ENCODE peak calls at places on chromosomes 11 and 22, in seven cellular contexts. C is GM23248; X is Karpas-422; W is heart right ventricle; K is CD8-positive, alpha-beta memory T cell; T is tibial nerve; O is endodermal cell. Q is an unnamed sample.

GRCh38 chr22:49777569-49778250 is 50.0 kb downstream of the BRD1 start:
- DNase-seq in X (no peak), T (no peak), C (no peak), O (no peak), K (no peak), W (no peak), Q (no peak)

GRCh38 chr11:27241316-27242122 is 121.5 kb downstream of the CCDC34 start:
- DNase-seq in C (peak), K (no peak), T (no peak), O (no peak), W (no peak), X (no peak), Q (no peak)

GRCh38 chr11:115691030-115691429 is 186.8 kb upstream of the CADM1 start:
- DNase-seq in X (no peak), T (no peak), C (no peak), K (no peak), O (peak), W (no peak), Q (no peak)

GRCh38 chr11:124800226-124800929 is at the start of gene MSANTD2:
- DNase-seq in T (peak), C (peak), X (peak), K (peak), O (peak), W (peak), Q (peak)

GRCh38 chr11:7936615-7937014 is 4.9 kb downstream of the OR10A3 start:
- DNase-seq in O (no peak), W (no peak), C (no peak), T (no peak), K (no peak), X (no peak), Q (no peak)

GRCh38 chr22:30732426-30732825 is 37.8 kb downstream of the OSBP2 start:
- DNase-seq in O (no peak), T (no peak), W (no peak), X (no peak), C (no peak), K (no peak), Q (no peak)

GRCh38 chr22:37233751-37234631 is 10.1 kb downstream of the RAC2 start:
- DNase-seq in W (no peak), C (no peak), X (no peak), O (peak), T (no peak), K (no peak), Q (no peak)

GRCh38 chr11:31798057-31799035 is 12.8 kb downstream of the PAX6 start:
- DNase-seq in T (no peak), W (no peak), C (peak), O (peak), X (peak), K (no peak), Q (no peak)

GRCh38 chr11:78332174-78332866 is 85.3 kb downstream of the GAB2 start:
- DNase-seq in K (no peak), O (no peak), W (no peak), T (no peak), C (peak), X (no peak), Q (no peak)

GRCh38 chr11:86696004-86696403 is 23.6 kb upstream of the ME3 start:
- DNase-seq in C (peak), W (no peak), X (no peak), K (no peak), T (no peak), O (no peak), Q (no peak)

GRCh38 chr11:18705651-18706281 is 7.2 kb downstream of the TMEM86A start:
- DNase-seq in C (peak), W (peak), T (no peak), X (no peak), K (peak), O (no peak), Q (no peak)

GRCh38 chr22:20963201-20964052 is 3.6 kb upstream of the AIFM3 start:
- DNase-seq in X (no peak), C (no peak), K (no peak), T (no peak), O (no peak), W (no peak), Q (no peak)

GRCh38 chr22:29382575-29383328 is 5.6 kb downstream of the AP1B1 start:
- DNase-seq in O (no peak), W (no peak), X (peak), C (no peak), K (no peak), T (no peak), Q (no peak)

GRCh38 chr11:17389205-17389956 is 922 bp upstream of the KCNJ11 start:
- DNase-seq in C (peak), X (peak), K (peak), O (peak), T (no peak), W (peak), Q (no peak)

GRCh38 chr11:62664405-62665074 is 470 bp downstream of the C11orf98 start:
- DNase-seq in C (peak), O (peak), W (no peak), K (peak), X (peak), T (no peak), Q (no peak)

GRCh38 chr11:115709297-115709696 is 205.1 kb upstream of the CADM1 start:
- DNase-seq in W (no peak), K (no peak), T (no peak), O (no peak), C (no peak), X (no peak), Q (no peak)

GRCh38 chr22:35777335-35777975 is 59.8 kb downstream of the APOL5 start:
- DNase-seq in X (no peak), T (no peak), O (no peak), W (no peak), K (no peak), C (peak), Q (no peak)

GRCh38 chr11:130781906-130782305 is 134.4 kb downstream of the SNX19 start:
- DNase-seq in W (no peak), T (no peak), C (peak), K (no peak), O (no peak), X (no peak), Q (no peak)

GRCh38 chr22:21791635-21792625 is 56.3 kb upstream of the YPEL1 start:
- DNase-seq in K (no peak), W (no peak), X (no peak), T (no peak), O (no peak), C (peak), Q (no peak)

GRCh38 chr11:19864141-19865120 is 151.8 kb downstream of the NAV2 start:
- DNase-seq in W (no peak), O (no peak), X (no peak), T (no peak), C (no peak), K (no peak), Q (no peak)

GRCh38 chr22:39392341-39392948 is 7.1 kb upstream of the TAB1 start:
- DNase-seq in K (no peak), X (no peak), W (no peak), T (no peak), O (no peak), C (peak), Q (no peak)

GRCh38 chr22:36730176-36730858 is 26.8 kb upstream of the CACNG2 start:
- DNase-seq in K (no peak), X (no peak), C (peak), O (peak), T (no peak), W (no peak), Q (no peak)

GRCh38 chr11:31045335-31045734 is 324.2 kb downstream of the DCDC1 start:
- DNase-seq in W (no peak), X (peak), O (no peak), T (no peak), K (no peak), C (peak), Q (no peak)

DNA sequence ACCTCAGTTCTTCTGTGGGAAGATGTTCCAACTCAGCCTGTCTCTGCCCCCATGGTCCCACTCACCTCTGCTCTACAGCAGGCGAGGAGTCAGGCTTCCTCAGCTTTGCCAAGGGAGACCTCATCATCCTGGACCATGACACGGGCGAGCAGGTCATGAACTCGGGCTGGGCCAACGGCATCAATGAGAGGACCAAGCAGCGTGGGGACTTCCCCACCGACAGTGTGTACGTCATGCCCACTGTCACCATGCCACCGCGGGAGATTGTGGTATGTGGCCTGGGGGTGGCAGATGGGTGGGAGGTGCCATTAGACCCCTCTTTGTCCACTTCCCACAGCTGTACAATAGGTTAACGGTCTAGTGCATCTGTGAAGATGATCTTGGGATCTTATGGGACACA is 73.3 kb downstream of the MYO7A start:
- DNase-seq in W (no peak), C (no peak), T (no peak), K (no peak), X (no peak), O (no peak), Q (no peak)
- H3K27ac ChIP-seq in W (no peak), C (no peak), T (no peak), K (no peak), X (no peak), O (no peak), Q (no peak)

DNA sequence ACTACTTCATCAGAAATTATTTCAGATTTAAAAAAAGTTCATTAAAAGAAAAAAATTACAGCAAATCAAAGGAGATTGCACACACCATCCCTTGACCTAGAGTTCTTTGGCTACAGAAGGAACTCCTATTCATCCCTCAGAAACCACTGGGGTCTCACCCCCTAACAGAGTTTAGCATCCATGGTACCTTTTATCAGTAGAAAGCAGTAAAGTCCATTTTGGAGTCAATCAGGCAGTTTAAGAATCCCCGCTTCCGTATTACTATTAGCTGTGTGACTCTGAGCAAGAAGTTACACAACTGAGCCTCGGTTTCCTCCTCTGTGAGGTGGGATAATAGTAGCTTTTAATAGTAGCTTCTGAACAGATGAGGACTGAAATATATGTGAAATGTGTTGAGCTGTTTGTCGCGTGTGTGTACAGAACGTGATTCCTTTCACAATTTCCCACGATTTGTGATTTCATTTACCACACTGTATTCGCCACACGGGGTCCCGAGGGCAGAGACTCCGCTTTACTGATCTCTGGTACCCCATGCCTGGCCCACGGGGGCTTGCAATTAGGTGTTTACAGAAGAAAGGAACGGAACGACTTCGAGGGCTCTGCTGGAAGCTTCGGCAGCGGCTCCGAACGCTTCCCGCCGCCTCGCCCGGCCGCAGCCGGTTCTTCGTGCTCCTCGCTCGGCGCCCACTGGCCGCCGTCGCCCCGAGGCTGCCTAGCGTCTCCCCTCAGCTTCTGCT is 72.5 kb upstream of the ZBED5 start:
- DNase-seq in W (no peak), C (peak), T (no peak), O (no peak), K (no peak), X (no peak), Q (no peak)
- H3K27ac ChIP-seq in W (peak), C (peak), T (peak), O (peak), K (no peak), X (no peak), Q (peak)

GRCh38 chr11:46555269-46556054 is 38.4 kb downstream of the AMBRA1 start:
- DNase-seq in T (no peak), W (no peak), C (peak), X (peak), O (no peak), K (no peak), Q (no peak)
- H3K27ac ChIP-seq in T (peak), W (peak), C (peak), X (no peak), O (no peak), K (no peak), Q (peak)

GRCh38 chr22:25362883-25363240 is 143.4 kb downstream of the CRYBB2 start:
- DNase-seq in C (no peak), T (no peak), W (no peak), X (no peak), K (no peak), O (no peak), Q (no peak)
- H3K27ac ChIP-seq in C (no peak), T (no peak), W (peak), X (no peak), K (no peak), O (no peak), Q (no peak)

DNA sequence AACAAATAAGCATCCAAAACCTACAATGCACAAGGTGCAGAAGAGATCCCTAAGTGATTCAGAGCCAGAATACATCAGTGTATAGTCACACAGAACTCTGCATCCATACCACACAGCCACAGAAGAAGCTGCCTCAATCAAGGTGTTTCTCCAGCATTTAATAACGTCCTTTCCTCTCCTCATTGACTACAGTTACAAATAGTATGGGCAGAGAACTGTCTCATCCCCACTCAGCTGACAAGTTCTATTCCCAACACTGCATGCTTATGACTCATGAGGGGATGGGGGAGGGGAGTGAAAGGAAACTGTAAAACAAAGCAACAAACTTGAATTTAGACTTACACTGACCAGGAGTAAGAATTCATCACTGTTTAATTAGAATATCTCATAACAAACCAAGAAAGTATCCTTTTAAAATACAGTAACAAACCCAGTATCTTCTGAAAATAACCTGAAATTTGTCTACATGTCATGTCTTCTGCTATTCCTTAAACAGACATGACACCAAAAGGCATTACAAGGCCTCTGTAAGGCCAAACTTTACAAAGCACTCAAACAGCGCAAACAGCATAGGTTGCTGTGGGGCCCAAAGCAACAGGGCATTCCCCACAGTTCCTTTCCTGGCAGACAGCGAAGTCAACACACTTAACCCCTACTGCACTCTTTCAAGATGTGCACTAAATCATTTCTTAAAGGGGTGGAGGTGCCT is 29.3 kb downstream of the CELF1 start:
- DNase-seq in O (no peak), X (no peak), W (no peak), T (peak), K (no peak), C (peak), Q (no peak)
- H3K27ac ChIP-seq in O (peak), X (peak), W (peak), T (peak), K (peak), C (peak), Q (peak)

DNA sequence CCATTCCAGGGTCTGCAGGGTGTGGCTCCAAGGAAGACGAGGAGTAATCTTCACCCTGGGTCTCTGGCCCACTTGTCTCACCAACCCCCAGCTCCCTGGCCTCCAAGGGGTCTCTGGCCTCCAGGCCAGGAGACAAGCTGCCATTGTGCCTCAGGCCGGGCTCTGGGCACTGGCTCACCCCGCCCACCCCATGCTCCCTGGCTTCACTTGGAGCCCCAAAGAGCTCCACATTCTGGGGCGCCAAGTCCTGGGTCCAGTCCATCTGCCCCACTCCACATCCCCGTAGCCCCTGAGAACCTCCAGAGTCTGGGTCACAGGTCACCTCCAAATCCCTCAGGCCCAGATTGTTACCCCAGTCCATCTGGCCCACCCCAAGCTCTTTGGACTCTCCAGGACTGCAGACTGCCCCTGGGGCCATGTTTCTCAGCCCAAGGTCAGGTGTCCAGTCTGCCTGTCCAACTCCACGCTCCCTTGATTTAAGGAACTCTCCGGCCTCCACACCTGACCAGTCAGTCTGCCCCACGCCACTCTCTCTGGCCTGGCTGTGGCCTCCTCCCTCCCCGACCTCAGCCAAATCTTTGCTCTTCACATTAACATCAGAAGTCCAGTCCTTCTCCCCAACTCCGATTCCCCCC is 16.2 kb downstream of the TNKS1BP1 start:
- DNase-seq in C (no peak), X (no peak), W (no peak), K (no peak), T (no peak), O (no peak), Q (no peak)
- H3K27ac ChIP-seq in C (no peak), X (no peak), W (no peak), K (no peak), T (peak), O (no peak), Q (peak)

GRCh38 chr11:65579291-65579690 is 3.4 kb downstream of the EHBP1L1 start:
- DNase-seq in X (no peak), K (no peak), O (no peak), C (no peak), W (no peak), T (no peak), Q (no peak)
- H3K27ac ChIP-seq in X (no peak), K (no peak), O (no peak), C (no peak), W (no peak), T (no peak), Q (peak)